ENCODE peak calls at places on chromosomes 4 and X, in four cellular contexts. One of them, this sample, is unnamed. For H3K9me3, the result is how much of the 10 kb centered on the place peaks cover.

GRCh38 chr4:2800691-2801596 is 8.1 kb downstream of the SH3BP2 start:
- DNase-seq in CD4-positive, CD25-positive, alpha-beta regulatory T cell: no peak
- DNase-seq in endothelial cell of umbilical vein: peak
- DNase-seq in CD8-positive, alpha-beta T cell: no peak
- DNase-seq in this sample: no peak

GRCh38 chrX:47863187-47863586 is 26.5 kb downstream of the ZNF81 start:
- DNase-seq in CD4-positive, CD25-positive, alpha-beta regulatory T cell: no peak
- DNase-seq in CD8-positive, alpha-beta T cell: no peak
- DNase-seq in endothelial cell of umbilical vein: peak
- DNase-seq in this sample: no peak

GRCh38 chr4:127251423-127251822 is 381.3 kb upstream of the INTU start:
- DNase-seq in endothelial cell of umbilical vein: no peak
- DNase-seq in CD8-positive, alpha-beta T cell: no peak
- DNase-seq in CD4-positive, CD25-positive, alpha-beta regulatory T cell: no peak
- DNase-seq in this sample: no peak

GRCh38 chr4:168765726-168766125 is 244.3 kb downstream of the CBR4 start:
- DNase-seq in CD4-positive, CD25-positive, alpha-beta regulatory T cell: no peak
- DNase-seq in endothelial cell of umbilical vein: peak
- DNase-seq in CD8-positive, alpha-beta T cell: no peak
- DNase-seq in this sample: no peak

GRCh38 chr4:94571301-94571700 is 119.6 kb downstream of the PDLIM5 start:
- DNase-seq in endothelial cell of umbilical vein: no peak
- DNase-seq in CD8-positive, alpha-beta T cell: no peak
- DNase-seq in CD4-positive, CD25-positive, alpha-beta regulatory T cell: no peak
- DNase-seq in this sample: no peak

GRCh38 chrX:36957425-36958328 is 50.5 kb upstream of the FAM47C start:
- DNase-seq in CD8-positive, alpha-beta T cell: no peak
- DNase-seq in endothelial cell of umbilical vein: peak
- DNase-seq in CD4-positive, CD25-positive, alpha-beta regulatory T cell: no peak
- DNase-seq in this sample: no peak

GRCh38 chr4:147034372-147034771 is 88.7 kb upstream of the TTC29 start:
- DNase-seq in CD4-positive, CD25-positive, alpha-beta regulatory T cell: no peak
- DNase-seq in endothelial cell of umbilical vein: no peak
- DNase-seq in CD8-positive, alpha-beta T cell: no peak
- DNase-seq in this sample: no peak

GRCh38 chr4:48081196-48081595 is 52.9 kb downstream of the TXK start:
- DNase-seq in CD4-positive, CD25-positive, alpha-beta regulatory T cell: no peak
- DNase-seq in endothelial cell of umbilical vein: peak
- DNase-seq in CD8-positive, alpha-beta T cell: no peak
- DNase-seq in this sample: no peak

GRCh38 chrX:63439580-63439979 is 88.4 kb upstream of the SPIN4 start:
- DNase-seq in CD4-positive, CD25-positive, alpha-beta regulatory T cell: no peak
- DNase-seq in endothelial cell of umbilical vein: no peak
- DNase-seq in CD8-positive, alpha-beta T cell: no peak
- DNase-seq in this sample: no peak

GRCh38 chr4:98639108-98639507 is 19.3 kb downstream of the TSPAN5 start:
- DNase-seq in CD8-positive, alpha-beta T cell: no peak
- DNase-seq in endothelial cell of umbilical vein: no peak
- DNase-seq in CD4-positive, CD25-positive, alpha-beta regulatory T cell: no peak
- DNase-seq in this sample: no peak

GRCh38 chr4:108446554-108446953 is 173.8 kb upstream of the RPL34 start:
- DNase-seq in CD4-positive, CD25-positive, alpha-beta regulatory T cell: no peak
- DNase-seq in CD8-positive, alpha-beta T cell: no peak
- DNase-seq in endothelial cell of umbilical vein: no peak
- DNase-seq in this sample: no peak

GRCh38 chrX:22134681-22135080 is 102.6 kb downstream of the PHEX start:
- DNase-seq in CD8-positive, alpha-beta T cell: no peak
- DNase-seq in endothelial cell of umbilical vein: peak
- DNase-seq in CD4-positive, CD25-positive, alpha-beta regulatory T cell: no peak
- DNase-seq in this sample: no peak

GRCh38 chr4:93657527-93657926 is 171.0 kb upstream of the ATOH1 start:
- DNase-seq in CD8-positive, alpha-beta T cell: no peak
- DNase-seq in CD4-positive, CD25-positive, alpha-beta regulatory T cell: no peak
- DNase-seq in endothelial cell of umbilical vein: no peak
- DNase-seq in this sample: no peak

GRCh38 chrX:42119076-42119475 is 195.7 kb upstream of the CASK start:
- DNase-seq in endothelial cell of umbilical vein: peak
- DNase-seq in CD8-positive, alpha-beta T cell: no peak
- DNase-seq in CD4-positive, CD25-positive, alpha-beta regulatory T cell: no peak
- DNase-seq in this sample: no peak

GRCh38 chr4:111697176-111697962 is 447.9 kb upstream of the FAM241A start:
- DNase-seq in CD4-positive, CD25-positive, alpha-beta regulatory T cell: no peak
- DNase-seq in endothelial cell of umbilical vein: no peak
- DNase-seq in CD8-positive, alpha-beta T cell: no peak
- DNase-seq in this sample: no peak

GRCh38 chrX:140505421-140506337 is 810 bp upstream of the SOX3 start:
- DNase-seq in CD4-positive, CD25-positive, alpha-beta regulatory T cell: no peak
- DNase-seq in endothelial cell of umbilical vein: no peak
- DNase-seq in CD8-positive, alpha-beta T cell: no peak
- DNase-seq in this sample: no peak

GRCh38 chr4:140095694-140096482 is 58.1 kb downstream of the MAML3 start:
- DNase-seq in endothelial cell of umbilical vein: peak
- DNase-seq in CD4-positive, CD25-positive, alpha-beta regulatory T cell: peak
- DNase-seq in CD8-positive, alpha-beta T cell: peak
- DNase-seq in this sample: no peak

GRCh38 chr4:2953496-2953895 is 9.7 kb downstream of the NOP14 start:
- DNase-seq in CD8-positive, alpha-beta T cell: no peak
- DNase-seq in CD4-positive, CD25-positive, alpha-beta regulatory T cell: no peak
- DNase-seq in endothelial cell of umbilical vein: no peak
- DNase-seq in this sample: no peak

GRCh38 chrX:73214366-73215094 is at the start of gene NAP1L2:
- DNase-seq in CD4-positive, CD25-positive, alpha-beta regulatory T cell: peak
- DNase-seq in CD8-positive, alpha-beta T cell: peak
- DNase-seq in endothelial cell of umbilical vein: peak
- DNase-seq in this sample: peak

GRCh38 chr4:73620115-73620792 is at the start of gene RASSF6:
- DNase-seq in CD4-positive, CD25-positive, alpha-beta regulatory T cell: no peak
- DNase-seq in CD8-positive, alpha-beta T cell: no peak
- DNase-seq in endothelial cell of umbilical vein: no peak
- DNase-seq in this sample: no peak

GRCh38 chr4:39613093-39613656 is 25.5 kb downstream of the SMIM14 start:
- DNase-seq in CD4-positive, CD25-positive, alpha-beta regulatory T cell: no peak
- DNase-seq in CD8-positive, alpha-beta T cell: no peak
- DNase-seq in endothelial cell of umbilical vein: peak
- DNase-seq in this sample: no peak

GRCh38 chr4:4385729-4386295 is 1.1 kb upstream of the NSG1 start:
- DNase-seq in endothelial cell of umbilical vein: no peak
- DNase-seq in CD8-positive, alpha-beta T cell: no peak
- DNase-seq in CD4-positive, CD25-positive, alpha-beta regulatory T cell: no peak
- DNase-seq in this sample: no peak

GRCh38 chrX:69285881-69286545 is 120.8 kb upstream of the PJA1 start:
- DNase-seq in CD4-positive, CD25-positive, alpha-beta regulatory T cell: peak
- DNase-seq in endothelial cell of umbilical vein: no peak
- DNase-seq in CD8-positive, alpha-beta T cell: peak
- DNase-seq in this sample: peak

GRCh38 chr4:74692973-74693372 is 101.3 kb downstream of the BTC start:
- DNase-seq in CD8-positive, alpha-beta T cell: no peak
- DNase-seq in CD4-positive, CD25-positive, alpha-beta regulatory T cell: no peak
- DNase-seq in endothelial cell of umbilical vein: no peak
- DNase-seq in this sample: no peak

GRCh38 chr4:127196656-127197352 is 436.0 kb upstream of the INTU start:
- DNase-seq in endothelial cell of umbilical vein: no peak
- DNase-seq in CD4-positive, CD25-positive, alpha-beta regulatory T cell: no peak
- DNase-seq in CD8-positive, alpha-beta T cell: no peak
- DNase-seq in this sample: no peak

GRCh38 chrX:147476008-147476407 is 435.7 kb upstream of the FMR1 start:
- DNase-seq in CD8-positive, alpha-beta T cell: no peak
- DNase-seq in endothelial cell of umbilical vein: no peak
- DNase-seq in CD4-positive, CD25-positive, alpha-beta regulatory T cell: no peak
- DNase-seq in this sample: no peak

GRCh38 chr4:147891476-147892115 is 159.7 kb downstream of the ARHGAP10 start:
- DNase-seq in endothelial cell of umbilical vein: no peak
- DNase-seq in CD8-positive, alpha-beta T cell: no peak
- DNase-seq in CD4-positive, CD25-positive, alpha-beta regulatory T cell: no peak
- DNase-seq in this sample: no peak

GRCh38 chr4:15197005-15197404 is 194.7 kb downstream of the CPEB2 start:
- DNase-seq in CD8-positive, alpha-beta T cell: no peak
- DNase-seq in CD4-positive, CD25-positive, alpha-beta regulatory T cell: no peak
- DNase-seq in endothelial cell of umbilical vein: peak
- DNase-seq in this sample: no peak

GRCh38 chr4:145216532-145216931 is 36.1 kb upstream of the OTUD4 start:
- DNase-seq in endothelial cell of umbilical vein: peak
- DNase-seq in CD8-positive, alpha-beta T cell: no peak
- DNase-seq in CD4-positive, CD25-positive, alpha-beta regulatory T cell: no peak
- DNase-seq in this sample: no peak

GRCh38 chr4:38290360-38290759 is 330.2 kb downstream of the PTTG2 start:
- DNase-seq in endothelial cell of umbilical vein: peak
- DNase-seq in CD8-positive, alpha-beta T cell: no peak
- DNase-seq in CD4-positive, CD25-positive, alpha-beta regulatory T cell: no peak
- DNase-seq in this sample: no peak

GRCh38 chrX:123085311-123085940 is 98.7 kb upstream of the GRIA3 start:
- DNase-seq in CD8-positive, alpha-beta T cell: no peak
- DNase-seq in endothelial cell of umbilical vein: no peak
- DNase-seq in CD4-positive, CD25-positive, alpha-beta regulatory T cell: no peak
- DNase-seq in this sample: no peak

GRCh38 chrX:74242050-74242449 is 61.9 kb upstream of the ZCCHC13 start:
- DNase-seq in CD4-positive, CD25-positive, alpha-beta regulatory T cell: no peak
- DNase-seq in CD8-positive, alpha-beta T cell: no peak
- DNase-seq in endothelial cell of umbilical vein: peak
- DNase-seq in this sample: no peak

GRCh38 chrX:74234829-74235228 is 69.2 kb upstream of the ZCCHC13 start:
- DNase-seq in endothelial cell of umbilical vein: no peak
- DNase-seq in CD4-positive, CD25-positive, alpha-beta regulatory T cell: no peak
- DNase-seq in CD8-positive, alpha-beta T cell: no peak
- DNase-seq in this sample: no peak

GRCh38 chrX:74242484-74243138 is 61.4 kb upstream of the ZCCHC13 start:
- DNase-seq in CD4-positive, CD25-positive, alpha-beta regulatory T cell: no peak
- DNase-seq in endothelial cell of umbilical vein: no peak
- DNase-seq in CD8-positive, alpha-beta T cell: no peak
- DNase-seq in this sample: no peak

GRCh38 chrX:74232859-74233258 is 71.1 kb upstream of the ZCCHC13 start:
- DNase-seq in endothelial cell of umbilical vein: peak
- DNase-seq in CD8-positive, alpha-beta T cell: no peak
- DNase-seq in CD4-positive, CD25-positive, alpha-beta regulatory T cell: no peak
- DNase-seq in this sample: no peak

DNA sequence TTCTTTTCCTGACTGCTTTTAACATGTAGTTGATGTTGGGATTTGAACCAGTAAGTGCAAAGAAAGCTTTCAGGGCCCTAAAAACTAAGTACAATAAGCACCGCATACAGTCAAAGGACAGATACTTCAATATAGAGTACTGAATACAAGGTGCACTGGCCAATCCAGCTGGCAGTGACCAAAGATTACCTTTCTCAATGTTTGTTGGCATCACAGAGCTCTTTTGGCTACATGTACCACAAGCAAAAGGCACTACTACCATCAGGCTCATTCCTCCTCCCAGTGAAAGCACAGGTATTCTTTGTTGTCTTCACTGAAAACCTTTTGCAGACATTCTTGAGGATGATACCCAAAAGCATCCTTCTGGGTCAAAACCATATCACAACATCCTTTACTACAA is 65.2 kb upstream of the ZCCHC13 start:
- DNase-seq in CD8-positive, alpha-beta T cell: no peak
- DNase-seq in CD4-positive, CD25-positive, alpha-beta regulatory T cell: no peak
- DNase-seq in endothelial cell of umbilical vein: no peak
- DNase-seq in this sample: no peak
- H3K27ac ChIP-seq in CD8-positive, alpha-beta T cell: no peak
- H3K27ac ChIP-seq in CD4-positive, CD25-positive, alpha-beta regulatory T cell: no peak
- H3K27ac ChIP-seq in endothelial cell of umbilical vein: no peak
- H3K27ac ChIP-seq in this sample: no peak

DNA sequence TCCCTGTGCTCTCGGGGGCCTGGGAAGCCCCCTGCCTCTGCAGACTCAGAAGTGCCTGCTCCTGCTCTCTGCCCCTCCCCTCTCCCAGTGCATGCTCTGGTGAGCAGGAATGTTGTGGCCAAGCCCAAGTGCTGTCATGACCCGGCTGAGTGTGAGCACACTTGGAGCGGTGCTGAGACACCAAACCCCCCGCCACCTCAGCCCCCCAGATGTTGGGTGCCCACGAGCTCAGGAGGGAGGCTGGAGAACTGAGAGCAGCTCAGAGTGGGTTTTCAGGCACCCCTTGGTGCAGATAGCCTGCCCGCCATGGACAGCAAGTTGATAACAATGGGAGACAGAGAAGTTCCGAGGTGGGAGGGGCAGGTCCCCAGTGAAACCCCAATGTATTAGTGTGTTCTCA is 477.4 kb downstream of the ACTRT1 start:
- DNase-seq in CD4-positive, CD25-positive, alpha-beta regulatory T cell: no peak
- DNase-seq in endothelial cell of umbilical vein: no peak
- DNase-seq in CD8-positive, alpha-beta T cell: no peak
- DNase-seq in this sample: no peak
- H3K4me3 ChIP-seq in CD4-positive, CD25-positive, alpha-beta regulatory T cell: no peak
- H3K4me3 ChIP-seq in endothelial cell of umbilical vein: no peak
- H3K4me3 ChIP-seq in CD8-positive, alpha-beta T cell: no peak
- H3K4me3 ChIP-seq in this sample: no peak

GRCh38 chr4:184396570-184397515 is 77.5 kb downstream of the IRF2 start:
- DNase-seq in endothelial cell of umbilical vein: no peak
- DNase-seq in CD8-positive, alpha-beta T cell: no peak
- DNase-seq in CD4-positive, CD25-positive, alpha-beta regulatory T cell: no peak
- DNase-seq in this sample: no peak
- H3K9me3 ChIP-seq in endothelial cell of umbilical vein: under half
- H3K9me3 ChIP-seq in CD8-positive, alpha-beta T cell: under half
- H3K9me3 ChIP-seq in CD4-positive, CD25-positive, alpha-beta regulatory T cell: under half
- H3K9me3 ChIP-seq in this sample: under half

GRCh38 chr4:186724861-186725419 is 1.3 kb upstream of the FAT1 start:
- DNase-seq in CD8-positive, alpha-beta T cell: no peak
- DNase-seq in endothelial cell of umbilical vein: peak
- DNase-seq in CD4-positive, CD25-positive, alpha-beta regulatory T cell: no peak
- DNase-seq in this sample: no peak
- H3K27ac ChIP-seq in CD8-positive, alpha-beta T cell: no peak
- H3K27ac ChIP-seq in endothelial cell of umbilical vein: no peak
- H3K27ac ChIP-seq in CD4-positive, CD25-positive, alpha-beta regulatory T cell: no peak
- H3K27ac ChIP-seq in this sample: no peak

This sample was measured in effector memory CD4-positive, alpha-beta T cell.